ENCODE peak calls at places on chromosomes 5 and 9, in nine cellular contexts. C, Z, I, X, O, F, B, K and N are unnamed samples.

GRCh38 chr9:117245225-117245624 is 169.6 kb downstream of the ASTN2 start:
- DNase-seq in Z (no peak), C (no peak), X (no peak), K (no peak), I (no peak), O (no peak), F (no peak), B (no peak), N (no peak)

GRCh38 chr9:129176786-129177442 is 1.1 kb downstream of the IER5L start:
- DNase-seq in C (no peak), O (no peak), I (peak), B (no peak), X (peak), F (no peak), K (no peak), Z (peak), N (peak)

GRCh38 chr5:159209438-159210305 is at the start of gene RNF145:
- DNase-seq in K (peak), C (peak), O (peak), Z (peak), X (peak), B (peak), F (no peak), I (peak), N (peak)

GRCh38 chr9:94904806-94905205 is 178.3 kb downstream of the AOPEP start:
- DNase-seq in X (no peak), O (no peak), B (no peak), F (no peak), C (peak), I (no peak), Z (no peak), K (no peak), N (no peak)

GRCh38 chr9:34513567-34514214 is 9.1 kb downstream of the ENHO start:
- DNase-seq in B (no peak), K (no peak), I (no peak), Z (no peak), O (no peak), X (no peak), C (no peak), F (no peak), N (no peak)

GRCh38 chr5:169650701-169651331 is 13.7 kb downstream of the DOCK2 start:
- DNase-seq in K (peak), C (no peak), B (peak), O (no peak), X (no peak), Z (peak), F (no peak), I (peak), N (peak)

GRCh38 chr5:1930880-1931589 is 48.3 kb upstream of the IRX4 start:
- DNase-seq in X (peak), F (no peak), O (no peak), C (no peak), Z (no peak), K (no peak), I (no peak), B (no peak), N (no peak)

GRCh38 chr9:16445141-16445920 is 425.1 kb downstream of the BNC2 start:
- DNase-seq in C (peak), K (no peak), I (peak), Z (no peak), O (no peak), F (no peak), B (no peak), X (no peak), N (no peak)

GRCh38 chr5:108481355-108481931 is 99.5 kb upstream of the FBXL17 start:
- DNase-seq in Z (peak), F (peak), B (peak), K (peak), I (peak), X (peak), C (peak), O (peak), N (peak)

GRCh38 chr5:128193676-128194390 is 110.3 kb downstream of the SLC12A2 start:
- DNase-seq in Z (no peak), K (no peak), B (no peak), C (no peak), X (no peak), F (no peak), O (no peak), I (no peak), N (no peak)

GRCh38 chr9:107222020-107222522 is 61.0 kb upstream of the RAD23B start:
- DNase-seq in B (no peak), O (no peak), I (peak), Z (no peak), K (no peak), X (no peak), F (no peak), C (peak), N (no peak)

GRCh38 chr9:19550009-19550408 is 141.2 kb downstream of the ACER2 start:
- DNase-seq in X (no peak), O (no peak), I (no peak), F (no peak), K (no peak), C (no peak), Z (no peak), B (no peak), N (no peak)

GRCh38 chr5:34499001-34499734 is 157.0 kb upstream of the RAI14 start:
- DNase-seq in X (no peak), Z (peak), F (no peak), K (peak), C (no peak), I (peak), O (no peak), B (no peak), N (peak)

GRCh38 chr9:83623634-83623991 is 670 bp downstream of the IDNK start:
- DNase-seq in K (no peak), B (peak), F (no peak), X (no peak), I (no peak), O (no peak), C (peak), Z (peak), N (peak)

GRCh38 chr5:107665036-107665435 is 5.7 kb downstream of the EFNA5 start:
- DNase-seq in X (no peak), C (no peak), Z (no peak), B (no peak), I (no peak), O (no peak), F (no peak), K (no peak), N (no peak)

GRCh38 chr9:131398204-131398603 is 4.3 kb downstream of the PRRC2B start:
- DNase-seq in C (no peak), O (no peak), I (no peak), X (no peak), B (peak), Z (peak), K (peak), F (no peak), N (peak)

GRCh38 chr9:127140842-127141675 is 18.6 kb upstream of the ANGPTL2 start:
- DNase-seq in I (no peak), C (no peak), Z (no peak), K (no peak), X (no peak), F (no peak), B (no peak), O (no peak), N (no peak)

GRCh38 chr5:99948850-99949249 is 586.3 kb upstream of the FAM174A start:
- DNase-seq in B (no peak), I (no peak), X (no peak), C (no peak), K (no peak), Z (no peak), O (no peak), F (no peak), N (no peak)

GRCh38 chr9:79371948-79372555 is 199.7 kb upstream of the TLE4 start:
- DNase-seq in B (no peak), K (no peak), F (no peak), I (no peak), C (no peak), Z (no peak), X (no peak), O (no peak), N (no peak)

GRCh38 chr5:17312358-17312757 is 94.9 kb downstream of the BASP1 start:
- DNase-seq in C (no peak), X (no peak), O (no peak), I (peak), Z (no peak), F (no peak), K (no peak), B (no peak), N (no peak)

GRCh38 chr9:116152941-116153764 is 438 bp upstream of the PAPPA start:
- DNase-seq in Z (no peak), C (no peak), O (no peak), F (no peak), K (no peak), B (no peak), I (peak), X (peak), N (no peak)

GRCh38 chr9:100590481-100590880 is 12.6 kb downstream of the CAVIN4 start:
- DNase-seq in I (no peak), C (no peak), F (no peak), B (no peak), O (no peak), X (no peak), Z (peak), K (no peak), N (no peak)

GRCh38 chr5:83509535-83509934 is 38.0 kb downstream of the VCAN start:
- DNase-seq in C (no peak), K (no peak), B (no peak), X (peak), O (no peak), I (peak), Z (peak), F (no peak), N (peak)

GRCh38 chr9:928363-929042 is 48.0 kb upstream of the DMRT3 start:
- DNase-seq in F (peak), I (peak), O (peak), B (peak), K (no peak), X (peak), C (peak), Z (peak), N (peak)

GRCh38 chr5:80566711-80567259 is 3.3 kb downstream of the ANKRD34B start:
- DNase-seq in F (no peak), C (no peak), X (no peak), O (no peak), I (no peak), K (no peak), B (no peak), Z (no peak), N (no peak)

GRCh38 chr9:94901019-94901363 is 174.5 kb downstream of the AOPEP start:
- DNase-seq in X (no peak), B (no peak), O (no peak), Z (no peak), C (no peak), F (no peak), I (no peak), K (no peak), N (no peak)

GRCh38 chr5:59709346-59709821 is 184.1 kb downstream of the PDE4D start:
- DNase-seq in X (no peak), B (no peak), F (peak), I (no peak), C (no peak), O (no peak), K (no peak), Z (no peak), N (no peak)

GRCh38 chr9:15101046-15101445 is 190.8 kb upstream of the FREM1 start:
- DNase-seq in Z (no peak), F (no peak), C (no peak), B (no peak), O (no peak), I (no peak), K (no peak), X (no peak), N (no peak)

GRCh38 chr5:69341520-69342161 is 9.0 kb upstream of the CCDC125 start:
- DNase-seq in Z (no peak), K (no peak), O (no peak), X (no peak), C (no peak), I (no peak), B (no peak), F (no peak), N (no peak)

GRCh38 chr5:56415356-56415765 is 182.2 kb upstream of the ANKRD55 start:
- DNase-seq in K (peak), X (no peak), F (no peak), I (peak), Z (no peak), B (peak), C (no peak), O (no peak), N (peak)

GRCh38 chr5:38551020-38552017 is 5.1 kb downstream of the LIFR start:
- DNase-seq in C (peak), B (peak), K (no peak), X (peak), O (peak), F (no peak), Z (peak), I (peak), N (peak)

GRCh38 chr9:134057751-134058701 is 9.8 kb downstream of the BRD3 start:
- DNase-seq in Z (no peak), I (no peak), C (peak), K (no peak), B (no peak), F (no peak), X (no peak), O (no peak), N (no peak)

GRCh38 chr5:1001406-1002270 is 7.0 kb upstream of the NKD2 start:
- DNase-seq in Z (no peak), B (no peak), X (no peak), K (no peak), F (no peak), I (no peak), O (no peak), C (no peak), N (peak)

GRCh38 chr9:86679979-86680378 is 267.3 kb downstream of the GAS1 start:
- DNase-seq in B (no peak), O (no peak), Z (no peak), X (no peak), C (no peak), I (no peak), K (no peak), F (no peak), N (no peak)

GRCh38 chr5:78607864-78608263 is 40.7 kb downstream of the LHFPL2 start:
- DNase-seq in X (no peak), O (no peak), F (no peak), I (no peak), Z (no peak), B (no peak), K (no peak), C (no peak), N (no peak)

GRCh38 chr5:61289669-61290363 is 42.2 kb upstream of the ZSWIM6 start:
- DNase-seq in F (no peak), C (no peak), B (no peak), I (no peak), K (no peak), Z (no peak), O (no peak), X (no peak), N (peak)

GRCh38 chr5:168642019-168642418 is 62.9 kb upstream of the PANK3 start:
- DNase-seq in I (no peak), X (no peak), B (no peak), O (no peak), F (no peak), K (no peak), Z (peak), C (no peak), N (no peak)

DNA sequence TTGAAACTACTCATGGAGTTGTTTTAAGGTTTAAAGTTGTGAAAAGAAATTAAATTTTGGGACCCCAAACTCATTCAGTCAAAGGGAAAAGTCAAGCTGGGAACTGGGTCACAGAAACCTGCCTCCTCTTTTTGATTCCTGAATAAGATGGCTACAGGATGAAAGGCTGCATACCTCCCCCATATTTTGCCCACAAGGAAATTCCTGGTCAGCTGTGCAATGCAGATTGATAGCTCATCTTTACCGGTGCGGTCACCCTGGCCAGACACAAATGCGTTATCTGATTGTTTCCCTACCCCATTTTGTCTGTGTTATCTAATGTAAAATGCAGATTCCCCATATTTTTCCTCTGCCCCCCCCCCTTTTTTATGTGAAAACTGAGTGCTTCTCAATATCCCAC is 1.3 kb downstream of the HAVCR2 start:
- DNase-seq in I (no peak), C (no peak), B (no peak), X (no peak), Z (no peak), F (no peak), O (no peak), K (no peak), N (peak)
- H3K4me3 ChIP-seq in I (no peak), C (no peak), B (no peak), X (no peak), Z (no peak), F (no peak), O (no peak), K (no peak), N (no peak)

DNA sequence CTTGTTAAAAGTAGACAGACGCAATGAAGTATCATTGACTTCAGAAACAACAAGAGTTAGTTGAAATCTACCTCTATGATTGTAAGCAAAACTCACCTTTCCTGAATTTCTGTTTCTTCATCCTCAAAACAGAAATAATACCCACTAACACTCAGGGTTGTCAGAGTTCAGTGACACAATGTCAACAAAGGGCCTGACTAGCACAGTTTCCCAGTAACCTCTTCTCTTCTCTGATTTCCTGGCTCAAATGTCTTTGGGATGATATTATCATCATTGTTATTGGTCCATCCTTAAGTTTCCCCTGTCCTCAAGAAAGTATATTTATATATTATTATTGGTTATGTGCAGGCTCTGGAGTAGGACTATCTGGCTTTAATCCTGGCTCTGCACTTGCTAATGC is 35.9 kb upstream of the MAN2A1 start:
- DNase-seq in B (no peak), X (no peak), I (no peak), C (no peak), O (no peak), K (no peak), F (no peak), Z (no peak), N (no peak)
- TF ChIP-seq MAX in B (no peak), X (no peak), I (no peak), C (no peak), O (no peak), K (no peak), F (no peak), Z (no peak), N (no peak)

GRCh38 chr9:121199921-121200320 is 1.7 kb downstream of the RAB14 start:
- DNase-seq in K (no peak), C (no peak), I (no peak), F (no peak), O (no peak), B (no peak), X (no peak), Z (peak), N (peak)
- H3K4me3 ChIP-seq in K (peak), C (peak), I (peak), F (no peak), O (peak), B (peak), X (peak), Z (peak), N (peak)

GRCh38 chr5:28284788-28285187 is 1246.4 kb upstream of the CDH9 start:
- DNase-seq in F (no peak), C (no peak), O (no peak), B (no peak), Z (no peak), I (no peak), X (no peak), K (no peak), N (no peak)

GRCh38 chr5:28275931-28276330 is 1237.5 kb upstream of the CDH9 start:
- DNase-seq in B (no peak), I (no peak), O (no peak), Z (no peak), C (no peak), X (no peak), K (no peak), F (no peak), N (no peak)

GRCh38 chr5:28286566-28286965 is 1248.2 kb upstream of the CDH9 start:
- DNase-seq in F (no peak), X (no peak), B (no peak), I (peak), C (no peak), K (no peak), O (no peak), Z (no peak), N (no peak)

DNA sequence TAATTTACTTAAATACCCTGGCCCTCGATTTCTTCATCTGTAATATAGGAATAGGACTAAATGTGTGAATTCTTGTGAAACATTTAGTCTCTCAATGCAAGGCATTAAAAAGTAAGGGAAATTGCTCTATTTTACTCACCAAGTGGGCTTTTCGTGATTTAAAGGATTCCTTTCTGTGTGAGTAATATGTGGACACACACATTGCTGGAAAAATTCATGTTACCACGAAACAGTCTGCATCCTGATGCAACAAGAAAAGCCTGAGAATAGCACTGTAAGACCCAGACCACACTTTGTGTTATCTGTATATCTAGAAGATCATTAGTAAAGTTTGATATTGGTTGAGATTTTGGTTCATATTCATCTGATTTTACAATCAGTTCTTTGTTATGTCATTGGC is 1243.0 kb upstream of the CDH9 start:
- DNase-seq in Z (no peak), I (no peak), B (no peak), K (no peak), C (no peak), X (no peak), F (no peak), O (no peak), N (no peak)
- TF ChIP-seq MAX in Z (no peak), I (no peak), B (no peak), K (no peak), C (no peak), X (no peak), F (no peak), O (no peak), N (no peak)

GRCh38 chr9:69824497-69825252 is 4.1 kb downstream of the CFAP95 start:
- DNase-seq in K (no peak), I (no peak), X (no peak), F (no peak), C (no peak), B (no peak), O (no peak), Z (no peak), N (no peak)

GRCh38 chr9:69817202-69817601 is 3.4 kb upstream of the CFAP95 start:
- DNase-seq in X (peak), Z (peak), I (no peak), B (no peak), K (no peak), O (no peak), C (no peak), F (no peak), N (no peak)

GRCh38 chr9:69818946-69819345 is 1.7 kb upstream of the CFAP95 start:
- DNase-seq in I (no peak), X (peak), Z (no peak), O (no peak), B (no peak), F (no peak), C (no peak), K (no peak), N (no peak)

GRCh38 chr9:69822091-69822750 is 1.6 kb downstream of the CFAP95 start:
- DNase-seq in K (no peak), F (no peak), C (no peak), X (no peak), O (no peak), B (no peak), I (peak), Z (no peak), N (peak)

GRCh38 chr9:69820955-69821788 is 555 bp downstream of the CFAP95 start:
- DNase-seq in F (no peak), K (no peak), B (no peak), X (no peak), O (no peak), C (no peak), I (no peak), Z (no peak), N (no peak)
- H3K4me3 ChIP-seq in F (peak), K (no peak), B (peak), X (no peak), O (no peak), C (no peak), I (peak), Z (no peak), N (no peak)